ENCODE peak calls at places on chromosomes 2 and 18, in seven cellular contexts. Y, U, M, F, W, K and S are unnamed samples.

GRCh38 chr18:57819671-57820460 is 16.8 kb upstream of the ATP8B1 start:
- DNase-seq in M (peak), W (no peak), F (peak), Y (no peak), U (no peak), K (peak), S (no peak)

GRCh38 chr2:170122883-170123547 is 54.9 kb upstream of the MYO3B start:
- DNase-seq in F (no peak), U (no peak), Y (no peak), W (no peak), M (peak), K (peak), S (no peak)

GRCh38 chr18:48550101-48550729 is 11.4 kb downstream of the CTIF start:
- DNase-seq in Y (no peak), F (no peak), U (no peak), M (no peak), W (no peak), K (no peak), S (peak)

GRCh38 chr2:238285653-238286082 is 2.7 kb downstream of the PER2 start:
- DNase-seq in F (peak), U (peak), M (peak), Y (peak), W (peak), K (no peak), S (peak)

GRCh38 chr2:119028327-119029174 is 86.6 kb downstream of the MARCO start:
- DNase-seq in U (no peak), F (peak), W (no peak), M (peak), Y (no peak), K (peak), S (no peak)

GRCh38 chr2:228600265-228600664 is 418.8 kb upstream of the SPHKAP start:
- DNase-seq in U (no peak), M (peak), Y (no peak), W (peak), K (no peak), F (peak), S (no peak)

GRCh38 chr18:80229342-80229741 is 18.0 kb downstream of the PARD6G start:
- DNase-seq in U (no peak), M (no peak), F (no peak), K (no peak), Y (peak), W (no peak), S (no peak)

GRCh38 chr2:231752056-231752455 is 29.0 kb downstream of the PDE6D start:
- DNase-seq in Y (no peak), U (no peak), W (no peak), M (no peak), K (no peak), F (no peak), S (no peak)

GRCh38 chr2:177799531-177799930 is 273.0 kb downstream of the PDE11A start:
- DNase-seq in Y (no peak), M (peak), U (no peak), W (no peak), K (no peak), F (peak), S (no peak)

GRCh38 chr2:169845016-169845415 is 17.8 kb downstream of the UBR3 start:
- DNase-seq in F (no peak), U (no peak), K (no peak), Y (no peak), W (no peak), M (peak), S (no peak)

GRCh38 chr2:47903781-47904447 is 2.4 kb downstream of the FBXO11 start:
- DNase-seq in U (no peak), M (no peak), F (no peak), W (no peak), K (no peak), Y (no peak), S (no peak)

GRCh38 chr2:70608373-70608772 is 54.7 kb upstream of the TGFA start:
- DNase-seq in M (no peak), Y (no peak), K (no peak), F (no peak), W (no peak), U (no peak), S (no peak)

GRCh38 chr2:150125708-150126107 is 361.8 kb downstream of the RND3 start:
- DNase-seq in W (no peak), U (no peak), Y (no peak), K (no peak), F (peak), M (peak), S (no peak)

GRCh38 chr2:234615643-234616356 is 118.9 kb upstream of the ARL4C start:
- DNase-seq in M (no peak), K (no peak), W (no peak), U (no peak), F (no peak), Y (no peak), S (no peak)

GRCh38 chr2:17863539-17863938 is 14.9 kb upstream of the KCNS3 start:
- DNase-seq in M (no peak), Y (no peak), K (no peak), U (no peak), F (no peak), W (no peak), S (no peak)

GRCh38 chr2:86492057-86492456 is 50.9 kb downstream of the KDM3A start:
- DNase-seq in M (no peak), W (no peak), Y (no peak), K (no peak), U (no peak), F (no peak), S (no peak)

GRCh38 chr18:73756256-73757091 is 391.2 kb downstream of the FBXO15 start:
- DNase-seq in K (no peak), W (no peak), U (no peak), F (no peak), M (no peak), Y (no peak), S (no peak)

GRCh38 chr2:39424951-39425350 is 12.1 kb downstream of the MAP4K3 start:
- DNase-seq in F (no peak), M (no peak), Y (no peak), K (no peak), W (no peak), U (no peak), S (no peak)

GRCh38 chr2:137220438-137220998 is 455.2 kb downstream of the THSD7B start:
- DNase-seq in U (no peak), Y (no peak), W (peak), K (no peak), F (no peak), M (peak), S (no peak)

GRCh38 chr2:220270506-220271070 is 643.2 kb downstream of the SLC4A3 start:
- DNase-seq in F (no peak), M (no peak), Y (no peak), U (no peak), K (no peak), W (no peak), S (no peak)

GRCh38 chr2:12587729-12588522 is 128.8 kb upstream of the TRIB2 start:
- DNase-seq in Y (peak), U (peak), K (no peak), F (peak), M (peak), W (peak), S (peak)

GRCh38 chr2:9779572-9780264 is 63.6 kb upstream of the TAF1B start:
- DNase-seq in F (no peak), M (no peak), U (no peak), W (no peak), K (no peak), Y (no peak), S (no peak)

GRCh38 chr2:229634574-229635185 is 79.7 kb downstream of the DNER start:
- DNase-seq in K (no peak), W (no peak), Y (no peak), U (peak), F (no peak), M (no peak), S (no peak)

GRCh38 chr2:220011859-220012258 is 384.4 kb downstream of the SLC4A3 start:
- DNase-seq in U (no peak), Y (no peak), F (no peak), W (no peak), K (peak), M (no peak), S (no peak)